ENCODE peak calls at places on chromosome 22, in four cellular contexts. R, V, Q and M are unnamed samples.

GRCh38 chr22:41022470-41023298 is 69.7 kb upstream of the EP300 start:
- DNase-seq in Q (peak), R (no peak), V (peak), M (peak)

GRCh38 chr22:22887621-22888503 is at the start of gene IGLL5:
- DNase-seq in V (no peak), Q (no peak), R (no peak), M (no peak)

GRCh38 chr22:30869996-30870395 is 98.6 kb downstream of the MORC2 start:
- DNase-seq in R (no peak), Q (no peak), V (no peak), M (no peak)

GRCh38 chr22:20863356-20863755 is 4.5 kb downstream of the SNAP29 start:
- DNase-seq in Q (no peak), V (no peak), R (no peak), M (no peak)

GRCh38 chr22:20299736-20300136 is 20.1 kb downstream of the DGCR6L start:
- DNase-seq in R (no peak), V (peak), Q (no peak), M (no peak)

GRCh38 chr22:47284360-47284759 is 521.9 kb downstream of the TBC1D22A start:
- DNase-seq in R (no peak), Q (no peak), V (no peak), M (no peak)

GRCh38 chr22:24894220-24894975 is 52.1 kb downstream of the LHFPL7 start:
- DNase-seq in V (peak), R (peak), Q (no peak), M (peak)

GRCh38 chr22:20254975-20255946 is 12.9 kb downstream of the RTN4R start:
- DNase-seq in V (no peak), R (no peak), Q (no peak), M (no peak)

GRCh38 chr22:50087646-50088045 is 2.2 kb upstream of the MOV10L1 start:
- DNase-seq in Q (no peak), V (no peak), R (no peak), M (no peak)

GRCh38 chr22:49278357-49278756 is 549.3 kb downstream of the BRD1 start:
- DNase-seq in R (no peak), Q (no peak), V (no peak), M (no peak)

GRCh38 chr22:20292108-20292507 is 24.0 kb upstream of the RTN4R start:
- DNase-seq in R (no peak), Q (no peak), V (no peak), M (no peak)

GRCh38 chr22:17258015-17258827 is 39.0 kb upstream of the ADA2 start:
- DNase-seq in Q (peak), R (no peak), V (peak), M (peak)

GRCh38 chr22:40593460-40594273 is 42.9 kb downstream of the MRTFA start:
- DNase-seq in R (no peak), V (no peak), Q (no peak), M (no peak)

GRCh38 chr22:50167689-50168489 is 2.6 kb upstream of the PANX2 start:
- DNase-seq in R (no peak), V (no peak), Q (no peak), M (no peak)

GRCh38 chr22:49966041-49966715 is 5.6 kb downstream of the PIM3 start:
- DNase-seq in V (no peak), R (no peak), Q (no peak), M (no peak)

GRCh38 chr22:23061471-23062280 is 8.6 kb upstream of the GNAZ start:
- DNase-seq in V (no peak), R (no peak), Q (no peak), M (no peak)

GRCh38 chr22:24146190-24146616 is 35.1 kb upstream of the SUSD2 start:
- DNase-seq in R (peak), Q (no peak), V (peak), M (peak)

GRCh38 chr22:20258584-20259335 is 9.4 kb downstream of the RTN4R start:
- DNase-seq in Q (no peak), V (no peak), R (no peak), M (no peak)

GRCh38 chr22:17097062-17097461 is 12.3 kb downstream of the IL17RA start:
- DNase-seq in Q (no peak), R (no peak), V (no peak), M (no peak)

GRCh38 chr22:48975252-48975780 is 852.4 kb downstream of the BRD1 start:
- DNase-seq in V (no peak), R (no peak), Q (no peak), M (no peak)

GRCh38 chr22:24185001-24185500 is 3.8 kb downstream of the SUSD2 start:
- DNase-seq in V (no peak), Q (no peak), R (no peak), M (no peak)

GRCh38 chr22:40312050-40312449 is 34.2 kb upstream of the ADSL start:
- DNase-seq in Q (no peak), V (no peak), R (no peak), M (no peak)

GRCh38 chr22:49587421-49587820 is 240.3 kb downstream of the BRD1 start:
- DNase-seq in R (no peak), V (no peak), Q (no peak), M (no peak)

GRCh38 chr22:39524753-39525657 is 4.6 kb downstream of the ATF4 start:
- DNase-seq in R (no peak), V (no peak), Q (no peak), M (no peak)

GRCh38 chr22:25508161-25508560 is 56.3 kb upstream of the GRK3 start:
- DNase-seq in V (no peak), Q (no peak), R (no peak), M (no peak)

GRCh38 chr22:32661737-32662586 is 139.5 kb upstream of the TIMP3 start:
- DNase-seq in R (peak), V (peak), Q (no peak), M (peak)

GRCh38 chr22:39130892-39131855 is 21.3 kb downstream of the CBX7 start:
- DNase-seq in Q (no peak), V (no peak), R (no peak), M (no peak)

GRCh38 chr22:24410110-24410856 is 17.1 kb upstream of the ADORA2A start:
- DNase-seq in V (no peak), R (no peak), Q (no peak), M (no peak)

GRCh38 chr22:44445731-44446130 is 52.3 kb downstream of the RTL6 start:
- DNase-seq in Q (no peak), V (no peak), R (no peak), M (no peak)

GRCh38 chr22:50326959-50327710 is at the start of gene DENND6B:
- DNase-seq in Q (peak), R (no peak), V (peak), M (peak)

GRCh38 chr22:24325105-24325757 is 54.6 kb downstream of the SPECC1L start:
- DNase-seq in R (peak), Q (peak), V (peak), M (peak)

GRCh38 chr22:44661070-44661469 is 40.9 kb upstream of the PRR5 start:
- DNase-seq in V (no peak), R (no peak), Q (no peak), M (no peak)

GRCh38 chr22:28188480-28188879 is 269.4 kb upstream of the PITPNB start:
- DNase-seq in Q (no peak), R (no peak), V (no peak), M (no peak)

GRCh38 chr22:40855960-40856512 is 403 bp downstream of the ST13 start:
- DNase-seq in Q (no peak), R (no peak), V (peak), M (peak)

GRCh38 chr22:44458044-44459020 is 39.7 kb downstream of the RTL6 start:
- DNase-seq in R (no peak), V (no peak), Q (no peak), M (no peak)

DNA sequence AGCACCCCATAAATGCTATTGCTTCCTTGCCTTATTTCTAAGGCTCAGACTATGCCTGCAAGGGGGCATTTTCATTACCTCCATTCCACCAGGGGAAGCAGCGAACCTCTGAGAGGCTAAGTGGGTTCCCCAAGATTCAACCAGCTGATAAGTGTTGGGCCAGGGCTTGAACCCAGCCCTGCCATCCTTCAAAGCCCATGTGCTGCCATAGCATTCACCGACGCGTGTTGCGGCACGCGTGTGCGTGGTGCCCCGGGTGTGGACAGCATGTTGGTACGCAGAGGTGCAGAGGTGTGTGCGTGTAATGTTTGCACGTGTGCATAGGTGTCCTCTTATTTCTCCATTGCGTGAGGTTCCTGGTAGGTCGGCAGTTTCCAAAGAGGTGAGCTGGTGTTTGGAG is 66.0 kb upstream of the PPARA start:
- DNase-seq in Q (no peak), R (no peak), V (no peak), M (no peak)
- H3K4me3 ChIP-seq in Q (no peak), R (no peak), V (no peak), M (peak)

DNA sequence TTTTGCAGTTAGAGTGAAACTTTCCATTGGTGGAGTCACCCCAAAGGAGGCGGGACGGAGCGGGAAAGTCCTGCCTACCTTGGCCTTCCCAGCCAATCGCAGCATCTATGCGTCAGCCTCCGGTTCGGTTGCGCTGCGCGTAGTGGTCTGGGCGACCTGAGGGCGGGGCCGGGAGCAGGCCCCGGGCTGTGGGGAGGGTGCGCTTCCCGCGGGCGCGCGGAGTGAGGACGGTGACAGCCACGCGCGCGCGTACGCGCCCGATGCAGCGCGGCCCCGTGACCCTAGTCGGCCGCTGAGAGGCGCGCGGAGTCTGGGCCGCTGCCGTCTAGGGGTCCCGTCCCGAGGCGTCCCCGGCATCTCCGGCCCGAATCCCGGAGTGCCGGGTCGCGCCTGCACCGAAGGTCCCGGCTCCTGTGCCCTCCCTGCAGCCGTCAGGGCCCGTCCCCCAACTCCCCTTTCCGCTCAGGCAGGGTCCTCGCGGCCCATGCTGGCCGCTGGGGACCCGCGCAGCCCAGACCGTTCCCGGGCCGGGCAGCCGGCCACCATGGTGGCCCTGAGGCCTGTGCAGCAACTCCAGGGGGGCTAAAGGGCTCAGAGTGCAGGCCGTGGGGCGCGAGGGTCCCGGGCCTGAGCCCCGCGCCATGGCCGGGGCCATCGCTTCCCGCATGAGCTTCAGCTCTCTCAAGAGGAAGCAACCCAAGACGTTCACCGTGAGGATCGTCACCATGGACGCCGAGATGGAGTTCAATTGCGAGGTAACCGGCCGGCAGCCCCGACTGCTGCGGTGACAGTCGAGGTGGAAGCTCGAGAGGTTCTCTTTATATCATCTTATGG is at the start of gene NF2:
- DNase-seq in R (peak), Q (peak), V (peak), M (peak)
- TF ChIP-seq CTCF in R (no peak), Q (no peak), V (no peak), M (no peak)

GRCh38 chr22:37820350-37820749 is 2.8 kb upstream of the GALR3 start:
- DNase-seq in V (no peak), R (no peak), Q (no peak), M (no peak)

GRCh38 chr22:37827056-37827455 is 3.9 kb downstream of the GALR3 start:
- DNase-seq in Q (no peak), R (no peak), V (no peak), M (no peak)

GRCh38 chr22:37823134-37823985 is at the start of gene GALR3:
- DNase-seq in V (no peak), Q (no peak), R (no peak), M (no peak)

GRCh38 chr22:37822079-37822833 is 926 bp upstream of the GALR3 start:
- DNase-seq in V (no peak), R (no peak), Q (no peak), M (no peak)

GRCh38 chr22:37824674-37825641 is 1.8 kb downstream of the GALR3 start:
- DNase-seq in V (no peak), R (no peak), Q (no peak), M (no peak)
- H3K4me3 ChIP-seq in V (no peak), R (peak), Q (no peak), M (peak)

GRCh38 chr22:42641801-42642413 is 1.5 kb upstream of the ATP5MGL start:
- DNase-seq in R (no peak), Q (no peak), V (no peak), M (no peak)

GRCh38 chr22:42645341-42645937 is 3.8 kb downstream of the CYB5R3 start:
- DNase-seq in V (no peak), R (no peak), Q (no peak), M (no peak)

GRCh38 chr22:42644422-42645340 is 4.3 kb upstream of the ATP5MGL start:
- DNase-seq in V (peak), R (no peak), Q (no peak), M (peak)

GRCh38 chr22:42643632-42644421 is 3.4 kb upstream of the ATP5MGL start:
- DNase-seq in R (no peak), Q (no peak), V (no peak), M (no peak)

DNA sequence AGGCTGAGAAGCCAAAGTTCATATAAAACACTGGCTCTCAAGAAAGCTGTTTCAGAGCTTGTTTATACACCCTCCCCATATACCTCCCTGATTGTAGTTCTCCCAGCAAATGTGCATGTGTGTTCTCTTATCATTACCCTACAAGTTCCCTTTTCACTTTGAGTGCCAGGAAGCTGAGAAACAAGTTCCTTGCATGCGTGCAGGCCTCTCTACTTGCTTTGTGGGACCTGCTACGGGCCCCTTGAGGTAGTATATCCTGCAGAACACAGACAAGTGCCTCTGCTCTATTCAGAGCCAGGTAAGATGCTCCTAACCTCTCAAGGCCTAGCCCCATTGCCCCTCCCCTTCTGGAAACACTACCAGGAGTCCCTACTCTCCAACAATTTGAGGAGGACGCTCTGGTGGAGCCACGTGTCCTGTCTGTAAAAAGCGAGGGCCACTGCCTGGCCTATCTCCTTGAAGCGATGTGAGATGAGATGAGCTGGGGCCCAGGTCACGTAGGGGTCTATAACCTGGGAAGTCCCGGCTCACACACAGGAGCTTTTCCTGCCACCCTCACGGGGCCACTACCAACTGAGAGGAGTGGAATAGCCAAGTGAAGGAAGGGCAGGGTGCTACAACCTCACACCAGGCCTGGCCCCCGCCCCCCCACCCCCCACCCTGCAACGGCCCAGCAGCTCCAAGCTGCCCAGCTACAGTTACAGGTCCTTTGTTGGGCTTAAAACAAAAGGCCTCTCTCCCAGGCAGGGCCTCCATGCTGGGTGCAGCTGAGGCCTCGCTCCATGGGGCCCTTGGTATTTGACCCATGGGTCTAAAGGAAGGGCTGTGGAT is 2.6 kb upstream of the ATP5MGL start:
- DNase-seq in Q (no peak), R (no peak), V (no peak), M (no peak)
- TF ChIP-seq CTCF in Q (no peak), R (no peak), V (no peak), M (no peak)

DNA sequence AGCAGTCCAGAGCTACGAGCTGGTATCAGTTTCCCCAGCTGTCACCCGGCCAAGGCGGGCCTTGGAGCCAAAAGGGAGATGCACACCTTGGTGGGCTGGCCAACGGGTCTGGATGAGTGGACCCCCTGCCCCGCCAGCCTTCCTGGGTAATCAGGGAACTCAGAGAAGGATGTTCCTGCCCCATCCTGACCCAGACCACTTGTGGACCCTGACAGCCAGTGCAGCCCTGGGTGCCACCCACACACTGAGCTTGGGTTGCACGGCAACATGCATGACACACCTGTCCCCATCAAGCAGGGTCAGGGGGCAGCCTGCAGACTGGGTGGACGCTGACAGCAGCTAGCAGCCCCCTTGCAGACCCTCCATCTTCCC is 8.6 kb downstream of the SLC25A1 start:
- DNase-seq in V (no peak), Q (no peak), R (no peak), M (no peak)
- H3K4me3 ChIP-seq in V (no peak), Q (no peak), R (no peak), M (no peak)

GRCh38 chr22:34688825-34689224 is 377.1 kb upstream of the ISX start:
- DNase-seq in Q (no peak), R (no peak), V (no peak), M (no peak)
- TF ChIP-seq CTCF in Q (no peak), R (no peak), V (no peak), M (no peak)

GRCh38 chr22:37266581-37267127 is 15.7 kb upstream of the CYTH4 start:
- DNase-seq in V (no peak), Q (no peak), R (no peak), M (no peak)

GRCh38 chr22:37267661-37268413 is 14.5 kb upstream of the CYTH4 start:
- DNase-seq in R (no peak), Q (no peak), V (no peak), M (no peak)

GRCh38 chr22:37263966-37264887 is 18.1 kb upstream of the CYTH4 start:
- DNase-seq in V (no peak), R (no peak), Q (no peak), M (no peak)

GRCh38 chr22:37269930-37270678 is 12.2 kb upstream of the CYTH4 start:
- DNase-seq in V (no peak), Q (no peak), R (no peak), M (no peak)

GRCh38 chr22:37267128-37267587 is 15.2 kb upstream of the CYTH4 start:
- DNase-seq in R (no peak), V (no peak), Q (peak), M (no peak)
- H3K4me3 ChIP-seq in R (peak), V (peak), Q (peak), M (peak)

DNA sequence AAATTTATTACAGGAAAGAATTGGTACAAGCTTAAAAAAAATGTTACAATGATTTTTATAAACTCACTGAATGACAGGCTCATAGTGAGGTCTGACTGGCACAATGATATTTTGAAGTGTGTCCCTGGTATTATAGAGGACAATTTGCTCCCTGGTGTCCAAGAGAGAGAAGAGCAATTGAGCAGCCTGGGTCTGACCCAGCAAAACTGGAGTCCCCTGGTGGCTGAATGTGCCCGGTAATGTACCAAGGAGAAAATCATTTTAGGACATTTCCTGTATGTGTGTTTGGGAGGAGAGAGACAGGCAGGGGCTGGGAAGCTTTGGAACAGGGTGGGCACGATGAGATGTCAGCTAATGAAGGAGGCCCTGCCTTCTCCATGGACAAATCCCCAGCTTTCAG is 125.3 kb downstream of the APOL5 start:
- DNase-seq in R (no peak), Q (no peak), V (peak), M (peak)
- TF ChIP-seq CTCF in R (peak), Q (no peak), V (peak), M (peak)

DNA sequence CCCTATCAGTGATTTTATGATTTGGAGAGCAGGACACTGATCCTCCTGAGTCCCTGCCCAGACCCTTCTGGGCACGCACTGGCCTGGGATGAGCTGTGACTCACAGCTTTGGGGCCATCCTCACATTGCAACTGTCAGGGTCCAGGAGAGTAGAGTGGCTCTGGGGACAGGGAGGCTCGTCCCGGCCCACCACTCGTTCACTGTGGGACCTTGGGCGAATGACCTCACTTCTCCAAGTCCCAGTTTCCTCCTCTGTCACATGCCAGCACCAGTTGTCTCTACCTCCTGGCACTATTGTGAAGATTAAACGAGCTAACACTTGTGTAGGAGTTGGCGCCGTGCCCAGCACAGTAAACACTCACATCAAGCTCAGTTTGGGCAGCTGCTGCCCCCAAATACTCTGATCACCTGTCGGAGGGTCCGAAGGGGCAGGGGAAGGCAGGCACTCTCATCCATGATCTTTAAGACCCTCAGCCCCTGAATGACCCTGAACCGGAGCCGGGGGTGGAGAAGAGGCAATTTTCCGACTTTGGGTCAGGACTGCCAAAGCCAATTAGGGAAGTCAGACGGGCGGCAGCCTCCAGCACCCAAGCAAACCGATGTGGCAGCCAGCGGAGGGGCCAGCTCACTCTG is 235.1 kb downstream of the MIAT start:
- DNase-seq in Q (no peak), V (no peak), R (no peak), M (peak)
- H3K4me3 ChIP-seq in Q (no peak), V (no peak), R (no peak), M (no peak)